ENCODE peak calls at places on chromosomes 3 and 15, in ten cellular contexts. M is colonic mucosa, X is HCT116, K is adrenal gland, U is GM23248, R is choroid plexus epithelial cell, E is spleen, H is mesenchymal stem cell, J is vagina, P is thoracic aorta. D is an unnamed sample.

GRCh38 chr3:193777524-193777923 is 184.5 kb downstream of the OPA1 start:
- DNase-seq in P (no peak), J (no peak), U (no peak), E (no peak), K (no peak), H (peak; percentile 70), X (no peak), M (peak; percentile 52), R (no peak), D (no peak)

GRCh38 chr15:61003683-61004299 is 225.3 kb downstream of the RORA start:
- DNase-seq in H (no peak), U (no peak), X (no peak), E (no peak), P (no peak), R (no peak), J (no peak), M (no peak), K (no peak), D (no peak)

GRCh38 chr3:64612916-64613526 is 74.8 kb downstream of the ADAMTS9 start:
- DNase-seq in H (no peak), X (no peak), P (no peak), K (no peak), R (peak; percentile 13), E (no peak), M (no peak), J (no peak), U (no peak), D (peak; percentile 33)

GRCh38 chr3:117665311-117665710 is 955.7 kb downstream of the TUSC7 start:
- DNase-seq in J (no peak), U (no peak), P (no peak), R (no peak), H (no peak), K (peak; percentile 36), M (peak; percentile 19), X (no peak), E (no peak), D (no peak)

GRCh38 chr15:73082719-73083275 is 30.5 kb downstream of the NEO1 start:
- DNase-seq in X (no peak), K (no peak), J (no peak), R (peak; percentile 2), H (peak; percentile 24), E (no peak), U (no peak), P (no peak), M (no peak), D (no peak)

GRCh38 chr3:129612350-129613204 is 6.1 kb upstream of the PLXND1 start:
- DNase-seq in J (no peak), P (no peak), E (no peak), U (peak; percentile 81), X (no peak), H (peak; percentile 46), R (no peak), K (no peak), M (no peak), D (no peak)

GRCh38 chr3:62587579-62588031 is 214.3 kb upstream of the FEZF2 start:
- DNase-seq in R (peak; percentile 77), H (peak; percentile 84), X (no peak), J (no peak), E (no peak), M (no peak), U (peak; percentile 94), P (no peak), K (no peak), D (no peak)

GRCh38 chr3:182000454-182000853 is 288.7 kb downstream of the SOX2 start:
- DNase-seq in J (no peak), R (no peak), P (no peak), U (no peak), X (no peak), E (no peak), H (no peak), K (no peak), M (no peak), D (no peak)

GRCh38 chr3:169777822-169778221 is 4.6 kb downstream of the MYNN start:
- DNase-seq in E (no peak), P (no peak), J (no peak), H (no peak), U (no peak), K (no peak), M (no peak), R (no peak), X (no peak), D (no peak)

GRCh38 chr3:169772530-169772950 is 656 bp upstream of the MYNN start:
- DNase-seq in J (no peak), K (no peak), E (no peak), P (no peak), H (peak; percentile 87), M (peak; percentile 76), U (peak; percentile 85), X (peak; percentile 75), R (peak; percentile 85), D (peak; percentile 67)

GRCh38 chr3:169771651-169772529 is 1.3 kb upstream of the MYNN start:
- DNase-seq in R (peak; percentile 85), E (no peak), P (no peak), H (peak; percentile 91), U (peak; percentile 75), K (peak; percentile 64), X (peak; percentile 65), M (peak; percentile 71), J (no peak), D (no peak)

GRCh38 chr3:169772951-169773816 is at the start of gene MYNN:
- DNase-seq in P (peak; percentile 74), J (no peak), K (peak; percentile 93), U (peak; percentile 96), H (peak; percentile 95), E (peak; percentile 98), M (peak; percentile 96), X (peak; percentile 73), R (peak; percentile 91), D (peak; percentile 88)

DNA sequence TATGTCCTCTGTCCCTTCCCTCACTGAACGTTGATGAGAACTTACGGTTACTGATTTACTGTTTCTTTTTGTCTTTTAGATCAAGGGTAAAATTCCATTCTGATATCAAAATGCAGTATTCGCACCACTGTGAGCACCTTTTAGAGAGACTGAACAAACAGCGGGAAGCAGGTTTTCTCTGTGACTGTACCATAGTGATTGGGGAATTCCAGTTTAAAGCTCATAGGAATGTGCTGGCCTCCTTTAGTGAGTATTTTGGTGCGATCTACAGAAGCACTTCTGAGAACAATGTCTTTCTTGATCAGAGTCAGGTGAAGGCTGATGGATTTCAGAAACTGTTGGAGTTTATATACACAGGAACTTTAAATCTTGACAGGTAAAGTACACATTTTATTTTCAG is 990 bp downstream of the MYNN start:
- DNase-seq in E (no peak), K (no peak), M (no peak), J (no peak), U (peak; percentile 27), X (no peak), P (no peak), R (no peak), H (no peak), D (no peak)
- H3K4me3 ChIP-seq in E (peak overlapping the region; percentile 86), K (no peak overlapping the region), M (peak overlapping the region; percentile 87), J (peak overlapping the region; percentile 91), U (peak overlapping the region; percentile 98), X (peak overlapping the region; percentile 94), P (peak overlapping the region; percentile 89), R (peak overlapping the region; percentile 81), H (peak overlapping the region; percentile 97), D (peak overlapping the region; percentile 99)

DNA sequence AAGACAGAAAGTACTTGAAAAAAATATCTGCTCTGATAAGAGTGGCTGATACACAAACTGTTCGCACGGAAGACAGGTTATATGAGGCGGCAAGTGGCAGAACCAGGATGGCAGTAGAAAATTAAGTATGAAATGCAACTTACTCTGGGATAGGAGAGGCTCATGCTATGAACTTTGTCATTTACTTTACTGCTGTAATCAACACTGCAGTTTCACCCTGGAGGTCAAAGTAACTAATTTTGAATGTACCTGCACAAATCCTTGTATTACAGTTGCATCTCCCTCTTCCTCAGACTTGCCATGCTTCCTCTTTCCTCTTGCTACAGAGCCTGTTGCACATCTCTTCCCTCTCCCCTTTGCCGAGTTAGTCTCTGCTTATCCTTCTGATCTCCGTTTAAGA is 38.8 kb downstream of the HACL1 start:
- DNase-seq in P (no peak), E (no peak), K (no peak), R (no peak), U (no peak), H (no peak), J (no peak), X (no peak), M (no peak), D (no peak)
- H3K4me3 ChIP-seq in P (no peak overlapping the region), E (no peak overlapping the region), K (no peak overlapping the region), R (no peak overlapping the region), U (no peak overlapping the region), H (no peak overlapping the region), J (no peak overlapping the region), X (no peak overlapping the region), M (no peak overlapping the region), D (no peak overlapping the region)

GRCh38 chr3:190883141-190883540 is 20.6 kb upstream of the GMNC start:
- DNase-seq in H (no peak), U (no peak), P (no peak), X (no peak), J (no peak), M (no peak), K (no peak), R (no peak), E (no peak), D (no peak)

GRCh38 chr3:190886945-190887344 is 24.5 kb upstream of the GMNC start:
- DNase-seq in M (no peak), J (no peak), X (no peak), H (no peak), U (no peak), P (no peak), E (no peak), K (no peak), R (no peak), D (no peak)

GRCh38 chr3:190883973-190884832 is 21.7 kb upstream of the GMNC start:
- DNase-seq in X (peak; percentile 54), H (peak; percentile 62), J (no peak), R (peak; percentile 81), U (peak; percentile 73), E (no peak), P (no peak), M (peak; percentile 47), K (peak; percentile 67), D (no peak)
- H3K4me3 ChIP-seq in X (no peak overlapping the region), H (no peak overlapping the region), J (no peak overlapping the region), R (no peak overlapping the region), U (no peak overlapping the region), E (no peak overlapping the region), P (no peak overlapping the region), M (no peak overlapping the region), K (no peak overlapping the region), D (no peak overlapping the region)

GRCh38 chr3:71564361-71564760 is 19.2 kb downstream of the FOXP1 start:
- DNase-seq in R (no peak), X (no peak), H (no peak), J (no peak), E (no peak), M (no peak), K (no peak), P (no peak), U (peak; percentile 57), D (peak; percentile 64)

GRCh38 chr3:71565976-71566375 is 17.6 kb downstream of the FOXP1 start:
- DNase-seq in K (no peak), J (no peak), R (no peak), H (no peak), X (no peak), M (no peak), U (no peak), P (no peak), E (no peak), D (no peak)

GRCh38 chr3:71566776-71567175 is 16.8 kb downstream of the FOXP1 start:
- DNase-seq in J (no peak), E (no peak), R (no peak), H (no peak), K (no peak), X (no peak), P (no peak), U (no peak), M (no peak), D (no peak)

GRCh38 chr3:71563827-71564226 is 19.7 kb downstream of the FOXP1 start:
- DNase-seq in J (no peak), M (no peak), K (no peak), U (no peak), H (no peak), E (no peak), R (no peak), X (no peak), P (no peak), D (no peak)

GRCh38 chr3:71565326-71565725 is 18.2 kb downstream of the FOXP1 start:
- DNase-seq in J (no peak), R (no peak), P (no peak), H (no peak), E (no peak), K (no peak), X (no peak), U (no peak), M (no peak), D (no peak)
- H3K4me3 ChIP-seq in J (no peak overlapping the region), R (no peak overlapping the region), P (no peak overlapping the region), H (no peak overlapping the region), E (no peak overlapping the region), K (no peak overlapping the region), X (no peak overlapping the region), U (no peak overlapping the region), M (no peak overlapping the region), D (no peak overlapping the region)